ENCODE peak calls at places on chromosomes 3 and 15, in nine cellular contexts. R is adrenal gland, Y is BE2C, S is fibroblast of lung, Z is kidney, E is hepatocyte, C is AG09319, O is Calu3, K is MCF 10A. V is an unnamed sample.

GRCh38 chr15:101123222-101123910 is 128.5 kb downstream of the CHSY1 start:
- DNase-seq in R (no peak), Y (no peak), S (peak), Z (peak), E (no peak), C (peak), O (no peak), K (peak), V (no peak)

GRCh38 chr3:67031986-67032385 is 33.9 kb downstream of the KBTBD8 start:
- DNase-seq in R (no peak), Y (no peak), S (no peak), Z (no peak), E (no peak), C (no peak), O (no peak), K (no peak), V (no peak)

GRCh38 chr15:69723404-69724097 is 270.9 kb downstream of the RPLP1 start:
- DNase-seq in R (no peak), Y (peak), S (no peak), Z (no peak), E (no peak), C (no peak), O (no peak), K (no peak), V (no peak)

GRCh38 chr15:80934761-80935221 is 54.8 kb downstream of the MESD start:
- DNase-seq in R (no peak), Y (no peak), S (peak), Z (no peak), E (peak), C (no peak), O (no peak), K (no peak), V (no peak)

GRCh38 chr3:46517016-46517770 is 19.4 kb downstream of the RTP3 start:
- DNase-seq in R (no peak), Y (no peak), S (peak), Z (no peak), E (no peak), C (no peak), O (peak), K (peak), V (peak)

GRCh38 chr3:79016587-79017380 is 751.0 kb downstream of the ROBO1 start:
- DNase-seq in R (no peak), Y (no peak), S (no peak), Z (no peak), E (no peak), C (no peak), O (no peak), K (peak), V (peak)

GRCh38 chr15:71760852-71761251 is 49.5 kb upstream of the NR2E3 start:
- DNase-seq in R (no peak), Y (no peak), S (no peak), Z (no peak), E (no peak), C (no peak), O (no peak), K (no peak), V (no peak)

GRCh38 chr3:84905556-84905920 is 53.3 kb upstream of the CADM2 start:
- DNase-seq in R (no peak), Y (no peak), S (no peak), Z (no peak), E (no peak), C (no peak), O (no peak), K (no peak), V (no peak)

GRCh38 chr3:169760479-169760878 is 4.4 kb downstream of the TERC start:
- DNase-seq in R (no peak), Y (no peak), S (peak), Z (no peak), E (no peak), C (no peak), O (no peak), K (peak), V (no peak)

GRCh38 chr3:55167586-55168317 is 239.9 kb upstream of the LRTM1 start:
- DNase-seq in R (no peak), Y (no peak), S (peak), Z (no peak), E (no peak), C (no peak), O (no peak), K (peak), V (no peak)

GRCh38 chr3:71680588-71680987 is 44.6 kb downstream of the EIF4E3 start:
- DNase-seq in R (no peak), Y (no peak), S (peak), Z (no peak), E (peak), C (no peak), O (no peak), K (peak), V (no peak)

GRCh38 chr3:110414851-110415250 is 656.8 kb upstream of the NECTIN3 start:
- DNase-seq in R (no peak), Y (no peak), S (peak), Z (no peak), E (no peak), C (no peak), O (no peak), K (peak), V (no peak)

GRCh38 chr15:82944840-82945239 is 7.7 kb downstream of the HOMER2 start:
- DNase-seq in R (no peak), Y (no peak), S (no peak), Z (no peak), E (no peak), C (no peak), O (no peak), K (peak), V (no peak)
- TF ChIP-seq CTCF in R (no peak), Y (no peak), S (no peak), Z (no peak), E (no peak), C (no peak), O (no peak), K (no peak), V (no peak)

DNA sequence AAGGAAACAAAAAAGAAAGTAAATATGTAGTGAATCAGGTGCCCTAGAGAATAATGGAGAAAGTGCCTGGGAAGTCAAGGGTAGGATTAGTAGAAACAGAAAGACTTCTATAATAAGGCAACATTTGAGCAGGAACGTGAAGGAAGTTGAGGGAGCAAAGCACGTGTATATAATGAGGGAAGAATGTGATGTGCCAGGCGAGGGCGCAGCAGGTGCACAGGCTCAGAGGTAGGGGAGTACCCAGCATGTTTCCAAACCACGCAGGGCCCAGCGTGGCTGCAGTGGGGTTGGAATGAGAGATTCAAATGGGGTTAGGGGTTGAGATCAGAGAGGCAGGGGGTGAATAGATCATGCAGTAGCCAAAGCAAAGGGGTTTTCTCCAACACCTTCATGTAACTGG is 91.9 kb upstream of the VGLL4 start:
- DNase-seq in R (no peak), Y (no peak), S (no peak), Z (no peak), E (no peak), C (no peak), O (no peak), K (no peak), V (no peak)
- TF ChIP-seq CTCF in R (no peak), Y (no peak), S (no peak), Z (no peak), E (no peak), C (no peak), O (no peak), K (no peak), V (no peak)

GRCh38 chr3:148372476-148372875 is 325.2 kb upstream of the AGTR1 start:
- DNase-seq in R (no peak), Y (no peak), S (no peak), Z (no peak), E (peak), C (no peak), O (peak), K (no peak), V (peak)

DNA sequence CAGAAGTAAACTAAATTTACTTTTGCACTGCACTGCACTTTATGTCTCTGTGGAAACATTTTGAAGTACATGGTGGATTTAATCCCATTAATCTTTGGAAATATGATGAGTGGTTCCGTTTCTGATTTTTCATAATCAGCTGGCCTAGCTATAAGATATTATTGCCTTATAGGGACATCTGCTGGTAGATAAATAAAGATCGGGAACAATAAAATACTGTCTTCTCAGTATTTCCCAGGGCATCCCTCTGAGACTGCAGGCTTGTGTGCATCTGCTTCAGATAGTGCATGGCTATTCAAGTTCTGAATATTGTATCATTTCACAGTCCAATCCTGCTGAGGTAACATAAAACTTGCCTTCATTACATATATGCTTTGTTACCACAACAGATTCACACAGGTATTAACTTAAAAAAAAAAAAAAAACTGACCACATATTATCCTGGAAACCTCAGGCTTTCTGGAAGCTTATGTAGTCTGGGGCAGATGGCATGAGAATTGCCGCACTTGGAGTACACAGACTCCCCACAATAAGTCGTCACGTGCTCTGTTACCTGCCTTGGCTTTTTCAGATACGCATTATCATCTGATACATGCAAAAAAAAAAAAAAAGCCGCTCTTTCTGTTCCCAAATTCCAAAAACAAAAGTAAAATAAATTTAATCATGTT is 330.8 kb upstream of the AGTR1 start:
- DNase-seq in R (no peak), Y (no peak), S (peak), Z (no peak), E (no peak), C (no peak), O (no peak), K (peak), V (no peak)
- TF ChIP-seq CTCF in R (no peak), Y (peak), S (no peak), Z (no peak), E (peak), C (no peak), O (peak), K (peak), V (no peak)

GRCh38 chr15:89857673-89858072 is 36.1 kb downstream of the AP3S2 start:
- DNase-seq in R (no peak), Y (no peak), S (no peak), Z (no peak), E (peak), C (no peak), O (peak), K (no peak), V (no peak)

GRCh38 chr15:89858661-89859458 is 34.9 kb downstream of the AP3S2 start:
- DNase-seq in R (no peak), Y (no peak), S (no peak), Z (no peak), E (no peak), C (no peak), O (no peak), K (no peak), V (peak)

GRCh38 chr15:89860446-89860845 is 33.3 kb downstream of the AP3S2 start:
- DNase-seq in R (no peak), Y (no peak), S (no peak), Z (no peak), E (no peak), C (no peak), O (no peak), K (no peak), V (no peak)

GRCh38 chr15:89863918-89864317 is 29.9 kb downstream of the AP3S2 start:
- DNase-seq in R (no peak), Y (no peak), S (peak), Z (no peak), E (no peak), C (no peak), O (no peak), K (peak), V (no peak)

DNA sequence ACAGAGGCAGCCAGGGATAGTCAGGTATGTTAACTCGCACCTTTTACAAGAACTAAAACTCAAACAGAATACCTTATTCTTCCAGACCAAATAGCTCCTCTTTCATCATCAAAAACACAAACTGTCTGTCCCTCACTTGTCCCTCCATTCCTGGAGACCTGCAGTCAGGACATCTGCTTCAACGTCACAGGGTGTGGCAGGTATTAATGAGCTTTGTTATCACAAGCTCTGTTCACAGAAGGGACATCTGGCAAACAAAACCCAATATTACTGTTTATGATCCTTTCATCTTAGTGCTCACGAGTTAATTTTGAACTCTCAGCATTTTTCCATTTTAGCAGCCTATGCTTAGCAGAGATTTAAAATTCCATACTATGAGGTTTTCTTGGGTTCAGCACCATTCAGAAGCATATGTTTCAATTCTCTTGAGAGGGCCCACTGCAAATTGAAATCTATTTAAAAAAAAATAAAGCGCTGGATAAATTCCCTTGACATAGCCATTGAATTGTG is 32.9 kb downstream of the AP3S2 start:
- DNase-seq in R (no peak), Y (peak), S (no peak), Z (no peak), E (no peak), C (no peak), O (no peak), K (no peak), V (no peak)
- TF ChIP-seq CTCF in R (no peak), Y (no peak), S (no peak), Z (no peak), E (no peak), C (no peak), O (no peak), K (no peak), V (no peak)

DNA sequence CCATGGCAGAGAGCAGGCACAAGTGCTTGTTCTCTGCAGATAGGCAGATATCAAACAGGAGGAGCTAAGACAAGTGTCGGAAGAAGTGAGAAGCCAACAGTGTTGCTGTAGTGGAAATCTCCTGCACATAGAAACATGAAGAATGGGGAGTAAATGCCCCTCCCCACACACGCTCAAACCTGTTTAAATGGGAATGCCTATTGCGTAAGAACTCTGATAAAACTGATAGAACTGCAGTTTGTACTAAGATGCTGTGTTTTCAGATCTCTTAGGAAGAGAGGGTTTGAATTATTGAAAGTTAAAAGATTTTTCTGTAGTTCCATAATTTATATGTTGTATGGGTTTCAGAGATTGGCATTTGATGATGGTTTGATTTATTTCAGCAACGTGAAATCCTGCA is 19.6 kb downstream of the EIF2AK4 start:
- DNase-seq in R (no peak), Y (no peak), S (no peak), Z (no peak), E (no peak), C (no peak), O (no peak), K (peak), V (no peak)
- TF ChIP-seq CTCF in R (no peak), Y (no peak), S (no peak), Z (no peak), E (no peak), C (no peak), O (no peak), K (no peak), V (no peak)

DNA sequence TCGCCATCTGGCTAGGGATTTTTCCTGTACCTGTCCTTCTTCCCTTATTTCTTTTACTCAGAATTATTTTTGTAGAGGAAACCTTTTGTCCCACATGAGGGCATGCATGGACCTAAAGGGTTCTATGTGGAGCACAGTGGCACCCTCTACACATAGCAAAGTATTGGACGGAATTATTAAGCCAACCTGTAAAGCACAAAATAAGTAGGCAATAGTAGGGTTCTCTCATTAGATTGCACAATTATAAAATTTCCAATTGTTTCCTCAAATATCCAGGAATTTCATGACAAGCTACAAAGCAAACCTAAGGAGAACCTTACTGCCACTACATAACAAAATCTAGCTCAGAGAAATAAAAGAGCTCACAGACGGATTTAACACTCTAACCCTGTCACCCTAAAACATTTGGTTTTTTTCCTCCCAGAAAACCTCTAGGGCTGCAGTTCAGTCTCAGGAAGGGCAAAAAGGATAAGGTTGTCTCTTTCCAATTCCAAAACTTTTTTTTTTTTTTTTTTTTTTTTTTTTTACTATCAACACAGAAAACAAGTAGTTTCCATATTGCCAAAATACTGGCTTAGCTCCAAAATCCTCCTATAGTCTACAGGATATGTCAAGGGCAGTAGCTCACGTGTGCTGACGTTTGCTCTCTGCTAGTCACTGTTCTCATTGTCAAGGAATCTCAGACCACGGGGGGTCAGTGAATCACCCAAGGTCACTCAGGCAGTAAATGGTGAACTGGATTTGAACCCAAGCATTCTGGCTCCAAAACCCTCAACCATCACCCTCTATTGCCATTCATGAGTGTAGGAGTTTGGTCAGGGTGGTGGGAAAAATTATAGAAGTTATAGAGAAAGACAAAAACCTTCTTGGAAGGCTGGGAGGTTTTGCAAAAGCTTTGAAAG is 52.3 kb downstream of the NCEH1 start:
- DNase-seq in R (peak), Y (no peak), S (peak), Z (no peak), E (peak), C (peak), O (peak), K (peak), V (peak)
- TF ChIP-seq CTCF in R (no peak), Y (no peak), S (no peak), Z (no peak), E (no peak), C (no peak), O (no peak), K (no peak), V (no peak)

DNA sequence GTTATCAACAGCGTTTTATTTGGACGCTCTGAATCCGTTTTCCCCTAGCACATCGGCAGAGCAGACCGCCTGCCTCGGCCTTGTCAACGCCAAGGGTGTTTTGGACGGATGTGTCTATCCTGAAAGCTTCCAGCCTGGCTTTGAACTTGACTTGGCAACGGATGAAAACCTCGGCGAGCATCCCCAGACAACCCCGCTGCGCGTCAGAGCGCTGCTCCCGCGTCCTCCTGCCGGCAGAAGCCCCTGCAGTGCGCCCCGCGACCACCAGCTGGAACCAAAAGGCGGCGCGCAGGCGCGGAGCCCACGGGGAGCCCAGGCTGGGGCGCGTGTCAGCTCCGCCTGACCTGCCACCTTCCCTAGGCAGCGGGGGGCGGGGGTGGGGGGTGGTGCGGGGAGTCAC is 26.2 kb upstream of the ARL8B start:
- DNase-seq in R (no peak), Y (peak), S (peak), Z (peak), E (peak), C (no peak), O (no peak), K (no peak), V (no peak)
- TF ChIP-seq CTCF in R (no peak), Y (peak), S (no peak), Z (no peak), E (peak), C (no peak), O (no peak), K (no peak), V (no peak)

DNA sequence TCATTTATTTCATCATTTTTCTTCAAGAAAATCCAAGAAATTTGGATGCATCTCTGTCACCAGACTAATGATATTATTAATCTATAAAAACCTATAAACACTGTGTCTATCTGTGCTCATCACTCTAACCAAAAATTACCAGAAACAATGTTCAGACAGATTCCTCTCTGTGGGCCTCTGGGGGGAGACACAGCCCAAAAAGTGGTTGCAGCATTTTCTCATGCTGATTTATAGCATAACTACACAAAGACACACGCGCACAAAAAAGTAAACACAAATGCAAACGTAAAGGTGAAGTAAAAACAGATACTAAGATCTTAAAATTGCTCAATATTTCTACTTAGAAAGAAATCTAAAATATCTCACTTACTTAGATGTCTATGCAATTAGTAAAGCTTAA is 976.0 kb downstream of the GBE1 start:
- DNase-seq in R (no peak), Y (peak), S (no peak), Z (no peak), E (peak), C (no peak), O (peak), K (peak), V (peak)
- TF ChIP-seq CTCF in R (no peak), Y (peak), S (no peak), Z (no peak), E (peak), C (no peak), O (no peak), K (no peak), V (peak)

GRCh38 chr15:75597667-75598341 is 18.7 kb upstream of the PTPN9 start:
- DNase-seq in R (no peak), Y (no peak), S (no peak), Z (no peak), E (peak), C (no peak), O (no peak), K (peak), V (no peak)
- TF ChIP-seq CTCF in R (peak), Y (peak), S (peak), Z (peak), E (peak), C (peak), O (no peak), K (peak), V (peak)

V was measured in PC-9.